ENCODE peak calls at places on chromosomes 11 and 22, in ten cellular contexts. U is upper lobe of right lung; A is type B pancreatic cell; K is nucleus accumbens; Z is epithelial cell of prostate; C is AG09309; V is skeletal muscle cell; Y is NCI-H2171 treated with DMSO at 0.1 percent for 48 hours; L is activated CD8-positive, alpha-beta T cell treated with anti-CD3 and anti-CD28 coated beads for 36 hours; D is breast epithelium. P is an unnamed sample.

GRCh38 chr11:130418756-130419155 is 9.7 kb downstream of the ADAMTS8 start:
- DNase-seq in U (peak), A (no peak), K (no peak), Z (no peak), C (no peak), V (no peak), Y (no peak), L (no peak), D (peak), P (no peak)

GRCh38 chr11:131944709-131945108 is 574.3 kb downstream of the NTM start:
- DNase-seq in U (no peak), A (no peak), K (no peak), Z (no peak), C (peak), V (peak), Y (no peak), L (no peak), D (no peak), P (no peak)

GRCh38 chr11:79973701-79974626 is 533.1 kb upstream of the TENM4 start:
- DNase-seq in U (no peak), A (no peak), K (no peak), Z (no peak), C (no peak), V (no peak), Y (no peak), L (no peak), D (no peak), P (no peak)

GRCh38 chr11:16226245-16226644 is 130.1 kb downstream of the SOX6 start:
- DNase-seq in U (peak), A (no peak), K (no peak), Z (peak), C (no peak), V (peak), Y (no peak), L (no peak), D (peak), P (no peak)

GRCh38 chr22:42719133-42719532 is 1.5 kb downstream of the A4GALT start:
- DNase-seq in U (no peak), A (no peak), K (no peak), Z (no peak), C (no peak), V (no peak), Y (no peak), L (no peak), D (no peak), P (no peak)

GRCh38 chr22:49913026-49913425 is 5.2 kb downstream of the ALG12 start:
- DNase-seq in U (no peak), A (no peak), K (no peak), Z (no peak), C (no peak), V (no peak), Y (no peak), L (no peak), D (no peak), P (no peak)

GRCh38 chr11:15863411-15863810 is 492.9 kb downstream of the SOX6 start:
- DNase-seq in U (no peak), A (no peak), K (no peak), Z (no peak), C (no peak), V (no peak), Y (no peak), L (no peak), D (no peak), P (no peak)

GRCh38 chr11:48052183-48053040 is 72.1 kb downstream of the PTPRJ start:
- DNase-seq in U (peak), A (no peak), K (no peak), Z (peak), C (peak), V (no peak), Y (no peak), L (peak), D (peak), P (no peak)